ENCODE peak calls at places on chromosome 11, in nine cellular contexts. Q, R, X, T, K, W, H, Y and D are unnamed samples.

GRCh38 chr11:65352783-65353182 is 1.8 kb upstream of the TIGD3 start:
- DNase-seq in Q (no peak), R (peak; percentile 32), X (no peak), T (no peak), K (no peak), W (no peak), H (no peak), Y (no peak), D (no peak)

GRCh38 chr11:102802341-102802740 is 4.4 kb upstream of the MMP1 start:
- DNase-seq in Q (no peak), R (peak; percentile 95), X (no peak), T (no peak), K (no peak), W (no peak), H (no peak), Y (no peak), D (no peak)

GRCh38 chr11:17401841-17402240 is 13.4 kb upstream of the KCNJ11 start:
- DNase-seq in Q (no peak), R (no peak), X (no peak), T (no peak), K (no peak), W (no peak), H (no peak), Y (no peak), D (no peak)

GRCh38 chr11:626475-627272 is at the start of gene SCT:
- DNase-seq in Q (no peak), R (no peak), X (no peak), T (no peak), K (no peak), W (no peak), H (no peak), Y (no peak), D (no peak)

GRCh38 chr11:10898763-10899541 is 41.1 kb upstream of the ZBED5 start:
- DNase-seq in Q (no peak), R (no peak), X (no peak), T (peak; percentile 24), K (no peak), W (no peak), H (no peak), Y (peak; percentile 77), D (no peak)

GRCh38 chr11:35850191-35850590 is 93.7 kb upstream of the LDLRAD3 start:
- DNase-seq in Q (no peak), R (no peak), X (no peak), T (no peak), K (no peak), W (no peak), H (no peak), Y (no peak), D (no peak)

GRCh38 chr11:102489469-102490145 is 37.0 kb upstream of the TMEM123 start:
- DNase-seq in Q (no peak), R (no peak), X (no peak), T (no peak), K (no peak), W (no peak), H (no peak), Y (no peak), D (no peak)

GRCh38 chr11:87879118-87879517 is 296.1 kb downstream of the RAB38 start:
- DNase-seq in Q (no peak), R (no peak), X (no peak), T (no peak), K (no peak), W (no peak), H (no peak), Y (no peak), D (no peak)

GRCh38 chr11:104700609-104701008 is 197.7 kb downstream of the CASP12 start:
- DNase-seq in Q (no peak), R (peak; percentile 84), X (no peak), T (no peak), K (no peak), W (no peak), H (no peak), Y (no peak), D (peak; percentile 66)

GRCh38 chr11:65619281-65619928 is 3.8 kb downstream of the PCNX3 start:
- DNase-seq in Q (no peak), R (no peak), X (no peak), T (no peak), K (no peak), W (no peak), H (no peak), Y (no peak), D (no peak)

GRCh38 chr11:820655-821512 is 2.2 kb downstream of the PNPLA2 start:
- DNase-seq in Q (peak; percentile 93), R (peak; percentile 56), X (no peak), T (peak; percentile 80), K (peak; percentile 95), W (peak; percentile 79), H (no peak), Y (peak; percentile 90), D (no peak)

GRCh38 chr11:35784699-35785098 is 122.1 kb downstream of the TRIM44 start:
- DNase-seq in Q (no peak), R (no peak), X (no peak), T (no peak), K (no peak), W (no peak), H (no peak), Y (no peak), D (no peak)

GRCh38 chr11:12287009-12287373 is 90.4 kb upstream of the PARVA start:
- DNase-seq in Q (peak; percentile 85), R (peak; percentile 96), X (no peak), T (no peak), K (no peak), W (peak; percentile 86), H (no peak), Y (no peak), D (peak; percentile 86)

GRCh38 chr11:3115321-3115720 is 49.8 kb downstream of the OSBPL5 start:
- DNase-seq in Q (no peak), R (no peak), X (no peak), T (no peak), K (no peak), W (no peak), H (no peak), Y (no peak), D (no peak)

GRCh38 chr11:18457435-18457834 is 1.8 kb downstream of the LDHAL6A start:
- DNase-seq in Q (no peak), R (no peak), X (no peak), T (no peak), K (no peak), W (peak; percentile 13), H (no peak), Y (no peak), D (peak; percentile 15)

GRCh38 chr11:113163291-113164030 is 150.9 kb upstream of the TTC12 start:
- DNase-seq in Q (peak; percentile 80), R (no peak), X (no peak), T (no peak), K (no peak), W (no peak), H (peak; percentile 27), Y (no peak), D (no peak)
- TF ChIP-seq CTCF in Q (no peak), R (no peak), X (peak; percentile 26), T (no peak), K (no peak), W (no peak), H (no peak), Y (no peak), D (peak; percentile 19)

DNA sequence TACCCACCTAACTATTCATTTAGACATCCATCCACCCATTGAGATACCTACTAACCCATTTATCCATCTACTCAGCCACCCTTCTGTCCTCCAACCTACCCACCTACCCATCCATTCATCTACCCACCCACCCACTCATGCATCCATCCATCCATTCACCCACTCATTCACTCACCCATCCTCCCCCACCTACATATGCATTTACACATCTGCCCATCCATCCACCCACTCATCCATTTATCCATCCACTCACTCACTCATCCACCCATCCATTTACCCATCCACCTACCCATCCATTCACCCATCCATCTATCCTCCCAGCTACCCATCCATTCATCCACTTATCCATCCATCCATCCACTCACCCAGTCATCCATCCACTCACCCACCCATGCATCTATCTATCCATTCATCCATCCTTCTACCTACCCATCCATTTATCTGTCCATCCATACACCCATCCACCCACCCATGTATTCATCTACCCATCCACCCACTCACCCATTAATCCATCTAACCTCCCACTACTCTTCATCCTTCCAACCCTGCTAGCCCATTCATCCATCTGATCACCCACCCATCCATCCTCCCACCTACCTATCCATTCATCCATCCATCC is 378.7 kb downstream of the CTTN start:
- DNase-seq in Q (no peak), R (no peak), X (no peak), T (no peak), K (no peak), W (no peak), H (no peak), Y (no peak), D (no peak)
- H3K4me1 ChIP-seq in Q (no peaks in the 10 kb centered on the region), R (no peaks in the 10 kb centered on the region), X (no peaks in the 10 kb centered on the region), T (no peaks in the 10 kb centered on the region), K (no peaks in the 10 kb centered on the region), W (no peaks in the 10 kb centered on the region), H (no peaks in the 10 kb centered on the region), Y (no peaks in the 10 kb centered on the region), D (no peaks in the 10 kb centered on the region)

GRCh38 chr11:119028346-119029068 is 2.2 kb downstream of the SLC37A4 start:
- DNase-seq in Q (no peak), R (no peak), X (no peak), T (no peak), K (no peak), W (no peak), H (no peak), Y (no peak), D (no peak)

GRCh38 chr11:119029069-119029339 is 1.7 kb downstream of the SLC37A4 start:
- DNase-seq in Q (no peak), R (no peak), X (no peak), T (no peak), K (no peak), W (no peak), H (no peak), Y (no peak), D (no peak)

GRCh38 chr11:119029340-119030028 is 1.2 kb downstream of the SLC37A4 start:
- DNase-seq in Q (peak; percentile 83), R (no peak), X (no peak), T (no peak), K (peak; percentile 91), W (no peak), H (peak; percentile 56), Y (no peak), D (no peak)

GRCh38 chr11:119030329-119031047 is at the start of gene SLC37A4:
- DNase-seq in Q (peak; percentile 99), R (peak; percentile 97), X (peak; percentile 99), T (peak; percentile 98), K (peak; percentile 99), W (peak; percentile 97), H (peak; percentile 96), Y (peak; percentile 99), D (peak; percentile 84)

DNA sequence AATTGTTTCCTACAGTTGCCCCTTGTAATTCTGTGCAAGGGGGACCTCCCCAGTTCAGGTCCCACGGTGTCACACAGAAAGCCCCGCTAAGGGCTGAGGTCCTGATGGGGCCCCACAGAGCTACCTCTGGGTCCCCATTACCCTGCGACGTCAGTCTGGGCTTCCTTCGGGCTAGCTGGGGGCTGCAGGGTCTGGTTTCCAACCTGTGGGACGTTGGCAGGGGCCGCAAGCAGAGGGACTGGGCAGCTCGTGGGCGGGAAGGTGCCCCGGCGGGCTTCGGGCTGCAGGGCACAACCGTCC is 698 bp downstream of the SLC37A4 start:
- DNase-seq in Q (no peak), R (no peak), X (no peak), T (no peak), K (no peak), W (no peak), H (no peak), Y (no peak), D (no peak)
- TF ChIP-seq CTCF in Q (no peak), R (no peak), X (no peak), T (no peak), K (no peak), W (no peak), H (no peak), Y (no peak), D (no peak)

GRCh38 chr11:8809605-8810272 is 101.2 kb upstream of the AKIP1 start:
- DNase-seq in Q (no peak), R (no peak), X (no peak), T (no peak), K (no peak), W (no peak), H (no peak), Y (no peak), D (no peak)
- H3K4me1 ChIP-seq in Q (peaks cover 19% of the 10 kb centered on the region), R (peaks cover 41% of the 10 kb centered on the region), X (peaks cover 42% of the 10 kb centered on the region), T (peaks cover 97% of the 10 kb centered on the region), K (peaks cover 75% of the 10 kb centered on the region), W (peaks cover 30% of the 10 kb centered on the region), H (peaks cover 30% of the 10 kb centered on the region), Y (peaks cover 76% of the 10 kb centered on the region), D (peaks cover 40% of the 10 kb centered on the region)